ENCODE peak calls at places on chromosome 5, in ten cellular contexts. N, T, M, V, S, G, H, K, D and C are unnamed samples.

GRCh38 chr5:64532657-64533056 is 26.8 kb downstream of the RGS7BP start:
- ATAC-seq in N (no peak), T (no peak), M (no peak), V (no peak), S (no peak), G (no peak), H (no peak), K (no peak), D (peak; percentile 64), C (no peak)

GRCh38 chr5:119290161-119290569 is 65.7 kb upstream of the TNFAIP8 start:
- ATAC-seq in N (no peak), T (no peak), M (peak; percentile 22), V (no peak), S (peak; percentile 93), G (peak; percentile 51), H (peak; percentile 57), K (peak; percentile 95), D (no peak), C (peak; percentile 49)

GRCh38 chr5:170603578-170604565 is 100.1 kb downstream of the KCNIP1 start:
- ATAC-seq in N (peak; percentile 69), T (peak; percentile 91), M (no peak), V (peak; percentile 99), S (no peak), G (peak; percentile 54), H (peak; percentile 74), K (no peak), D (peak; percentile 67), C (peak; percentile 65)

GRCh38 chr5:58925627-58926545 is 343.0 kb downstream of the RAB3C start:
- ATAC-seq in N (no peak), T (no peak), M (no peak), V (no peak), S (no peak), G (no peak), H (no peak), K (no peak), D (no peak), C (peak; percentile 69)

GRCh38 chr5:107104774-107105050 is 566.0 kb downstream of the EFNA5 start:
- ATAC-seq in N (peak; percentile 86), T (peak; percentile 81), M (peak; percentile 56), V (no peak), S (no peak), G (no peak), H (no peak), K (peak; percentile 12), D (peak; percentile 48), C (no peak)

GRCh38 chr5:141646026-141646425 is 5.2 kb downstream of the FCHSD1 start:
- ATAC-seq in N (no peak), T (no peak), M (no peak), V (no peak), S (no peak), G (no peak), H (peak; percentile 34), K (no peak), D (no peak), C (no peak)

GRCh38 chr5:128597151-128597550 is 59.1 kb upstream of the FBN2 start:
- ATAC-seq in N (no peak), T (no peak), M (no peak), V (no peak), S (no peak), G (no peak), H (no peak), K (no peak), D (no peak), C (no peak)

GRCh38 chr5:164353155-164353554 is 847.7 kb downstream of the MAT2B start:
- ATAC-seq in N (no peak), T (no peak), M (no peak), V (no peak), S (no peak), G (no peak), H (no peak), K (no peak), D (no peak), C (no peak)

GRCh38 chr5:15234366-15234765 is 265.6 kb upstream of the FBXL7 start:
- ATAC-seq in N (no peak), T (no peak), M (no peak), V (no peak), S (no peak), G (no peak), H (no peak), K (no peak), D (no peak), C (no peak)

GRCh38 chr5:143635888-143636287 is 176.1 kb upstream of the HMHB1 start:
- ATAC-seq in N (no peak), T (no peak), M (no peak), V (no peak), S (no peak), G (no peak), H (no peak), K (no peak), D (no peak), C (no peak)

GRCh38 chr5:93151121-93151520 is 429.9 kb downstream of the NR2F1-AS1 start:
- ATAC-seq in N (no peak), T (no peak), M (no peak), V (peak; percentile 39), S (no peak), G (no peak), H (no peak), K (no peak), D (peak; percentile 75), C (no peak)

GRCh38 chr5:160245506-160246100 is 16.3 kb downstream of the FABP6 start:
- ATAC-seq in N (no peak), T (peak; percentile 21), M (no peak), V (no peak), S (no peak), G (no peak), H (no peak), K (no peak), D (no peak), C (no peak)

GRCh38 chr5:157740211-157740610 is 3.3 kb upstream of the LSM11 start:
- ATAC-seq in N (no peak), T (peak; percentile 50), M (no peak), V (peak; percentile 54), S (no peak), G (no peak), H (no peak), K (no peak), D (no peak), C (peak; percentile 22)

GRCh38 chr5:124929000-124929399 is 182.6 kb upstream of the ZNF608 start:
- ATAC-seq in N (no peak), T (no peak), M (no peak), V (no peak), S (no peak), G (no peak), H (no peak), K (no peak), D (no peak), C (no peak)

GRCh38 chr5:180099733-180100611 is 28.4 kb upstream of the RNF130 start:
- ATAC-seq in N (no peak), T (no peak), M (no peak), V (no peak), S (no peak), G (no peak), H (no peak), K (peak; percentile 21), D (no peak), C (no peak)

GRCh38 chr5:7868427-7868772 is 431 bp downstream of the FASTKD3 start:
- ATAC-seq in N (no peak), T (peak; percentile 25), M (peak; percentile 6), V (no peak), S (no peak), G (peak; percentile 1), H (no peak), K (no peak), D (peak; percentile 3), C (no peak)

GRCh38 chr5:172453206-172453985 is 929 bp downstream of the SH3PXD2B start:
- ATAC-seq in N (peak; percentile 48), T (peak; percentile 81), M (peak; percentile 39), V (peak; percentile 46), S (no peak), G (no peak), H (peak; percentile 61), K (no peak), D (no peak), C (no peak)